ENCODE peak calls at places on chromosomes 11 and 22, in nine cellular contexts. J, C, X, B, Z, T, Q, K and U are unnamed samples.

GRCh38 chr11:47332791-47333525 is 19.5 kb downstream of the MYBPC3 start:
- DNase-seq in J (no peak), C (no peak), X (no peak), B (no peak), Z (no peak), T (no peak), Q (no peak), K (no peak), U (no peak)

GRCh38 chr11:8613036-8613435 is 19.0 kb upstream of the STK33 start:
- DNase-seq in J (no peak), C (no peak), X (no peak), B (peak; percentile 2), Z (no peak), T (no peak), Q (no peak), K (no peak), U (no peak)

GRCh38 chr11:18668131-18668530 is 30.4 kb upstream of the TMEM86A start:
- DNase-seq in J (no peak), C (no peak), X (no peak), B (no peak), Z (no peak), T (no peak), Q (no peak), K (no peak), U (peak; percentile 6)

GRCh38 chr22:40076702-40077645 is 82.2 kb downstream of the FAM83F start:
- DNase-seq in J (no peak), C (no peak), X (no peak), B (peak; percentile 2), Z (no peak), T (no peak), Q (peak; percentile 9), K (peak; percentile 7), U (no peak)

GRCh38 chr11:22192289-22192641 is 620 bp upstream of the ANO5 start:
- DNase-seq in J (peak; percentile 25), C (peak; percentile 1), X (peak; percentile 14), B (no peak), Z (no peak), T (no peak), Q (no peak), K (no peak), U (no peak)

GRCh38 chr22:42326301-42326700 is 55.8 kb upstream of the TCF20 start:
- DNase-seq in J (no peak), C (no peak), X (no peak), B (no peak), Z (no peak), T (no peak), Q (no peak), K (no peak), U (no peak)

GRCh38 chr11:73230276-73230875 is 12.3 kb downstream of the P2RY2 start:
- DNase-seq in J (no peak), C (no peak), X (no peak), B (no peak), Z (no peak), T (no peak), Q (no peak), K (no peak), U (no peak)

GRCh38 chr11:40986320-40986719 is 473.1 kb downstream of the LRRC4C start:
- DNase-seq in J (no peak), C (no peak), X (no peak), B (peak; percentile 1), Z (no peak), T (no peak), Q (no peak), K (no peak), U (no peak)

GRCh38 chr11:407651-408080 is 7.1 kb downstream of the SIGIRR start:
- DNase-seq in J (no peak), C (no peak), X (no peak), B (no peak), Z (peak; percentile 86), T (no peak), Q (no peak), K (no peak), U (no peak)
- H3K4me3 ChIP-seq in J (peak overlapping the region; percentile 25), C (no peak overlapping the region), X (no peak overlapping the region), B (no peak overlapping the region), Z (no peak overlapping the region), T (no peak overlapping the region), Q (no peak overlapping the region), K (no peak overlapping the region), U (no peak overlapping the region)

GRCh38 chr11:71370020-71370747 is 78.0 kb downstream of the DHCR7 start:
- DNase-seq in J (no peak), C (no peak), X (no peak), B (no peak), Z (no peak), T (no peak), Q (no peak), K (no peak), U (no peak)

GRCh38 chr11:71371674-71372069 is 76.5 kb downstream of the DHCR7 start:
- DNase-seq in J (no peak), C (no peak), X (no peak), B (no peak), Z (no peak), T (no peak), Q (no peak), K (no peak), U (no peak)

GRCh38 chr11:71373791-71374454 is 74.3 kb downstream of the DHCR7 start:
- DNase-seq in J (no peak), C (peak; percentile 63), X (no peak), B (no peak), Z (no peak), T (no peak), Q (no peak), K (no peak), U (no peak)

GRCh38 chr11:71370895-71371673 is 77.1 kb downstream of the DHCR7 start:
- DNase-seq in J (no peak), C (no peak), X (no peak), B (no peak), Z (no peak), T (no peak), Q (no peak), K (no peak), U (no peak)

DNA sequence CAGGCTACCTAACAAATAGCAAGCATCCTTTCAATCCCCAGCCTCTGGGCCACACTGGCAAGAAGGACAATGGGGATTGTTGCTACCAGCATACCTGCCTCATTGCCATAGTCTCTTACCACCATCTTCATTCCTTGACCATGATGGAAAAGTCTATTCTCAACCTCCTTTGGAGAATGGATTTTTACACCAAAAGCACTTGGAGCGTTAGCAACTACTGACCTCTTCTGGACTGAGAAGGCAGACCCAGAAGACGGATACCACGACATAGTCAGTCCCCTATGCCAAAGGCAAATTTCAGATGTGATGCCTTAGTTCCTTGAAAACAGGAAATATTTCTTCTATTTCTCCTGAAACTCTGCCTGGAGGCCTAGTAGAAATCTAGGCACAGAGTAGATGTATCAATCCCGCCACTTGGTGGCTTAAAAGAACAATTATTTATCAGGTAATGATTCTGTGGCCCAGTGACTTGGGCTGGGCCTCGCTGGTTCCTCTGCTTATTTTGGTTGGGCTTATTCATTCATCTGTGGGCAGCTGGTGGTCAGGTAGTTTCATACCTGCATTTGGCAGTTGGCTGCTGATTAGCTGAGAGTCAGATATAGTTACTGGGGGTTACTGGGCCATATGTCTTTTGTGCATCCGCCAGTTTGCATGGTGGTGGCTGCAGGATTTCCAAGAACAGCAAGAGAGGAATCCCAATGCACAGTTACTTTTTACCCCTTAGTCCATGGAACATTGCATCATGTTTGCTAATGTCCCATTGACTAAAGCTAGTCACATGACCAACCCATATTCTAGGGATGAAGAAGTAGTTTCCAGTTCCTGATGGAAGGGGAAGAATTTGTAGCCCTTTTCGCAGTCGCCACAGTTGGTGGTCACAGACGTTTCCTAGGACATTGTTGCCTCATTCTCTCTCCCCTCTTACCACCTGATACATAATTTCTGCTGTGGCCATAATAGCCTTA is 75.2 kb downstream of the DHCR7 start:
- DNase-seq in J (no peak), C (peak; percentile 60), X (no peak), B (no peak), Z (no peak), T (no peak), Q (peak; percentile 56), K (peak; percentile 56), U (peak; percentile 36)
- TF ChIP-seq CTCF in J (no peak), C (no peak), X (no peak), B (peak; percentile 29), Z (no peak), T (peak; percentile 44), Q (peak; percentile 69), K (peak; percentile 64), U (peak; percentile 35)

GRCh38 chr11:117876341-117877119 is at the start of gene FXYD6:
- DNase-seq in J (no peak), C (no peak), X (no peak), B (peak; percentile 21), Z (no peak), T (no peak), Q (no peak), K (peak; percentile 30), U (no peak)

GRCh38 chr11:117878314-117878938 is 2.0 kb upstream of the FXYD6 start:
- DNase-seq in J (no peak), C (no peak), X (no peak), B (no peak), Z (no peak), T (no peak), Q (no peak), K (no peak), U (no peak)

GRCh38 chr11:117875397-117876048 is 935 bp downstream of the FXYD6 start:
- DNase-seq in J (no peak), C (no peak), X (no peak), B (no peak), Z (no peak), T (no peak), Q (no peak), K (no peak), U (no peak)

GRCh38 chr11:117876049-117876340 is 463 bp downstream of the FXYD6 start:
- DNase-seq in J (no peak), C (no peak), X (no peak), B (no peak), Z (no peak), T (no peak), Q (no peak), K (no peak), U (no peak)

GRCh38 chr11:117877120-117877784 is 794 bp upstream of the FXYD6 start:
- DNase-seq in J (no peak), C (no peak), X (no peak), B (no peak), Z (no peak), T (no peak), Q (no peak), K (no peak), U (peak; percentile 20)
- H3K4me3 ChIP-seq in J (peak overlapping the region; percentile 61), C (no peak overlapping the region), X (no peak overlapping the region), B (peak overlapping the region; percentile 48), Z (peak overlapping the region; percentile 53), T (peak overlapping the region; percentile 34), Q (no peak overlapping the region), K (no peak overlapping the region), U (no peak overlapping the region)

GRCh38 chr11:1457326-1457680 is 29.3 kb downstream of the MOB2 start:
- DNase-seq in J (no peak), C (no peak), X (no peak), B (no peak), Z (peak; percentile 83), T (no peak), Q (no peak), K (no peak), U (no peak)

GRCh38 chr11:1459219-1459575 is 27.4 kb downstream of the MOB2 start:
- DNase-seq in J (no peak), C (no peak), X (no peak), B (no peak), Z (no peak), T (no peak), Q (no peak), K (no peak), U (no peak)

GRCh38 chr11:1457856-1458255 is 28.7 kb downstream of the MOB2 start:
- DNase-seq in J (no peak), C (no peak), X (no peak), B (no peak), Z (peak; percentile 73), T (no peak), Q (no peak), K (no peak), U (no peak)

GRCh38 chr11:1459739-1460395 is 26.7 kb downstream of the MOB2 start:
- DNase-seq in J (no peak), C (no peak), X (no peak), B (no peak), Z (no peak), T (no peak), Q (no peak), K (no peak), U (no peak)

GRCh38 chr11:1458340-1459218 is 28.0 kb downstream of the MOB2 start:
- DNase-seq in J (peak; percentile 82), C (no peak), X (no peak), B (no peak), Z (no peak), T (no peak), Q (no peak), K (peak; percentile 31), U (peak; percentile 53)
- TF ChIP-seq CTCF in J (peak; percentile 16), C (no peak), X (peak; percentile 18), B (no peak), Z (no peak), T (peak; percentile 38), Q (peak; percentile 26), K (peak; percentile 37), U (peak; percentile 32)